ENCODE peak calls at places on chromosomes 1 and 21, in six cellular contexts. S is pancreas, E is fibroblast of lung, I is stomach, F is GM12878, L is tibial nerve. A is an unnamed sample. For H3K36me3, the result is how much of the 10 kb centered on the place peaks cover.

GRCh38 chr1:10814954-10815862 is 18.8 kb upstream of the CASZ1 start:
- DNase-seq in I (peak), S (peak), F (no peak), E (no peak), L (no peak), A (no peak)

GRCh38 chr1:108117908-108118902 is 81.9 kb downstream of the SLC25A24 start:
- DNase-seq in I (no peak), L (no peak), F (no peak), E (peak), S (no peak), A (no peak)

GRCh38 chr1:202689493-202690342 is 20.5 kb downstream of the SYT2 start:
- DNase-seq in I (no peak), E (no peak), F (no peak), L (no peak), S (no peak), A (no peak)

GRCh38 chr1:21594935-21595897 is 73.9 kb downstream of the RAP1GAP start:
- DNase-seq in F (no peak), I (peak), S (peak), L (peak), E (peak), A (no peak)

GRCh38 chr21:15850645-15851044 is 120.9 kb downstream of the USP25 start:
- DNase-seq in E (peak), L (no peak), I (no peak), F (no peak), S (no peak), A (no peak)

GRCh38 chr1:91552091-91552490 is 51.4 kb downstream of the CDC7 start:
- DNase-seq in F (no peak), I (no peak), E (no peak), L (no peak), S (no peak), A (no peak)

GRCh38 chr1:89989791-89990190 is 5.1 kb upstream of the ZNF326 start:
- DNase-seq in E (no peak), I (no peak), S (no peak), L (no peak), F (no peak), A (no peak)

GRCh38 chr1:212607206-212607923 is 1.2 kb upstream of the ATF3 start:
- DNase-seq in F (no peak), L (no peak), E (no peak), S (peak), I (peak), A (peak)

GRCh38 chr1:33612877-33613487 is 140.5 kb downstream of the ZSCAN20 start:
- DNase-seq in F (no peak), I (peak), L (peak), E (peak), S (peak), A (no peak)

GRCh38 chr1:235169986-235170385 is 8.9 kb upstream of the RBM34 start:
- DNase-seq in E (no peak), F (no peak), L (no peak), S (no peak), I (no peak), A (no peak)

GRCh38 chr1:4854379-4854778 is 200.0 kb downstream of the AJAP1 start:
- DNase-seq in I (no peak), L (no peak), E (no peak), F (no peak), S (no peak), A (no peak)

GRCh38 chr1:21568006-21568746 is 59.0 kb downstream of the ALPL start:
- DNase-seq in S (no peak), I (no peak), E (peak), L (no peak), F (no peak), A (no peak)

GRCh38 chr1:87951852-87952251 is 623.2 kb downstream of the LMO4 start:
- DNase-seq in E (peak), F (no peak), S (no peak), L (no peak), I (no peak), A (no peak)

GRCh38 chr1:228089520-228090380 is 7.2 kb downstream of the ARF1 start:
- DNase-seq in L (no peak), I (peak), F (no peak), E (no peak), S (no peak), A (no peak)

GRCh38 chr1:32993215-32993566 is 28.6 kb upstream of the RNF19B start:
- DNase-seq in F (peak), I (no peak), S (no peak), L (no peak), E (no peak), A (no peak)

GRCh38 chr1:48869116-48869893 is 92.6 kb upstream of the BEND5 start:
- DNase-seq in F (no peak), L (no peak), I (no peak), E (peak), S (no peak), A (no peak)

GRCh38 chr1:61247051-61247854 is 164.9 kb downstream of the NFIA start:
- DNase-seq in I (no peak), S (no peak), L (no peak), F (no peak), E (no peak), A (no peak)

GRCh38 chr1:108590436-108590835 is 30.5 kb downstream of the EEIG2 start:
- DNase-seq in E (peak), F (no peak), I (no peak), L (no peak), S (no peak), A (no peak)

GRCh38 chr1:111944121-111944785 is 45.2 kb downstream of the KCND3 start:
- DNase-seq in S (no peak), E (no peak), F (no peak), I (no peak), L (no peak), A (no peak)

GRCh38 chr1:108208724-108209404 is 8.7 kb upstream of the SLC25A24 start:
- DNase-seq in I (no peak), S (no peak), F (no peak), E (no peak), L (no peak), A (no peak)

GRCh38 chr21:38486705-38487104 is 11.6 kb downstream of the ERG start:
- DNase-seq in S (no peak), I (no peak), L (no peak), E (no peak), F (no peak), A (no peak)

GRCh38 chr1:29641921-29642320 is 405.6 kb downstream of the PTPRU start:
- DNase-seq in S (no peak), L (no peak), I (no peak), E (no peak), F (no peak), A (no peak)

GRCh38 chr1:92759361-92759760 is 25.5 kb downstream of the EVI5 start:
- DNase-seq in E (no peak), F (no peak), S (no peak), L (no peak), I (no peak), A (no peak)

GRCh38 chr1:109783436-109783835 is 19.7 kb upstream of the EPS8L3 start:
- DNase-seq in E (peak), I (peak), L (no peak), S (no peak), F (no peak), A (no peak)

GRCh38 chr1:1755852-1756251 is 22.4 kb downstream of the NADK start:
- DNase-seq in L (no peak), S (no peak), F (no peak), I (no peak), E (no peak), A (no peak)

GRCh38 chr1:64856564-64856963 is 109.8 kb downstream of the JAK1 start:
- DNase-seq in E (no peak), S (peak), F (no peak), L (no peak), I (no peak), A (no peak)

GRCh38 chr1:94539496-94539895 is 2.1 kb downstream of the F3 start:
- DNase-seq in E (peak), I (no peak), S (no peak), F (no peak), L (no peak), A (no peak)

GRCh38 chr1:182484531-182485257 is 34.7 kb downstream of the RGSL1 start:
- DNase-seq in E (no peak), S (no peak), I (no peak), L (no peak), F (peak), A (peak)

GRCh38 chr1:63148825-63149645 is 173.3 kb upstream of the FOXD3 start:
- DNase-seq in F (no peak), L (no peak), E (peak), S (no peak), I (peak), A (no peak)

GRCh38 chr1:59077739-59078503 is 219.0 kb upstream of the FGGY start:
- DNase-seq in E (no peak), F (no peak), I (no peak), L (no peak), S (no peak), A (no peak)

GRCh38 chr1:23013657-23014056 is 2.0 kb downstream of the TEX46 start:
- DNase-seq in E (no peak), I (no peak), F (no peak), L (no peak), S (no peak), A (no peak)

GRCh38 chr1:184021666-184022198 is 15.8 kb downstream of the COLGALT2 start:
- DNase-seq in S (no peak), F (no peak), L (no peak), E (peak), I (no peak), A (no peak)

GRCh38 chr1:100178092-100178491 is at the start of gene LRRC39:
- DNase-seq in E (no peak), F (no peak), I (no peak), L (no peak), S (no peak), A (no peak)

GRCh38 chr21:44792653-44793052 is 9.0 kb downstream of the UBE2G2 start:
- DNase-seq in S (no peak), E (no peak), L (no peak), I (no peak), F (no peak), A (no peak)

GRCh38 chr1:163796394-163796821 is 474.7 kb downstream of the NUF2 start:
- DNase-seq in I (no peak), S (no peak), E (peak), L (no peak), F (no peak), A (no peak)

GRCh38 chr1:36989260-36989659 is 45.1 kb downstream of the GRIK3 start:
- DNase-seq in E (no peak), L (no peak), S (no peak), F (no peak), I (no peak), A (no peak)

GRCh38 chr21:18069875-18070274 is 174.8 kb upstream of the CHODL start:
- DNase-seq in L (no peak), S (no peak), F (no peak), E (no peak), I (no peak), A (no peak)

DNA sequence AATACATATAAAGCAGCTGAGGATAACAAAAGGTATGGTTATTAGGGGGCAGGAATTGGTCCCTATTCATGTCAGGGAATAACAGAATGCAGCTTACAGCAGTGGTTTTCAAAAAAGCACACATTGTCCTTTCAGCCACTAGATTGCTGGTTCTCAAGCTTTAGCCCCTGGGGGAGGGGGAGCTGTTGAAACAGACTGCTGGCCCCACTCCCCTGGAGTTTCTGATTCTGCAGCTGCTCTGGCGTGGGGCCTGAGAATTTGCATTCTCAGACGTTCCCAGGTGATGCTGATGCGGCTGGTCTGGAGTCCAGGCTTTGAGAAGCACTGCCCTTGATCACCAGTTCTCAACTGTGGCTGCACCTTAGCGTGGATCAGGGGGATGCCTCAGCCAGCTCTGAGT is 62.7 kb upstream of the LAPTM5 start:
- DNase-seq in S (no peak), F (no peak), L (no peak), E (no peak), I (no peak), A (no peak)
- H3K4me3 ChIP-seq in S (no peak), F (no peak), L (no peak), E (no peak), I (no peak), A (no peak)

DNA sequence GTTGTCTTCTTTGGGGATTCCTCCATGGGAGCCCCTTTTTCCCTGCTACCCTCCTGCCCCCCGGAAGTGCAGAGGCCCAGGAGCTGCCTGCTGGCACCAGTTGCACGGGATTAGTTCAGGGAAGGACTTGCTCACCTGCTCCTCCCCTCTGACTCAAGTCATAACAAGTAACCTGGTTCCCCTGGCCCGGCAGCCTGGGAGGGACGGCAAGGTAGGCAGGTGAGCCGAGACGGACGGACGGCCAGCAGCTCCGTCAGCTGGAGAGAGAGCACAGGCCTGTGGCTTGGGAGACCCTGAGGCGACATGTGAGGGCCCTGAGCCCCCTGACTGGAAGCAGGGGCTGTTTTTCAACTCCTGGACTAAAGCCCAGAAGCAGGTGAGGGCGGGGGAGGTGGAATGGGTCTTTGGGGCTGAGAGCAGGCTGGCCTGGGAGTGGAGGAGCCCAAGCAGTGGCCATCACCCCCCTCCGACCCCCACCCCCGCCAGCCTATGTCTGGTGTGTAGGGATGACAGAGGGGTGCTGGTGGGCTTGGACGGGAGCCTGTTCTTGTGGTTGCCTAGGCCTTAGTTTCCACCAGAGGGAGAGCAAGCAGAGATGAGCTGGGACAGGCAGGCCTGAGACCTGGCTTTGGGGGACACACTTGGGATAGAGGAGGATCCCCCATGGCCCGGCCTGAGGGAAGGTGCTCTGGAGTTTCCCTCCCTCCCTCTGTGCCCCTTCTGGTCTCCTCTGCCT is at the start of gene INAVA:
- DNase-seq in S (peak), F (no peak), I (peak), E (no peak), L (no peak), A (no peak)
- TF ChIP-seq CTCF in S (no peak), F (peak), I (no peak), E (no peak), L (no peak), A (no peak)

GRCh38 chr21:45999581-46000181 is 18.1 kb downstream of the COL6A1 start:
- DNase-seq in E (no peak), F (no peak), L (no peak), S (no peak), I (no peak), A (no peak)
- H3K36me3 ChIP-seq in E (half or more), F (under half), L (half or more), S (under half), I (half or more), A (under half)

GRCh38 chr1:204338997-204339396 is 20.7 kb downstream of the PLEKHA6 start:
- DNase-seq in E (no peak), L (no peak), I (no peak), F (no peak), S (no peak), A (no peak)
- H3K4me3 ChIP-seq in E (no peak), L (no peak), I (no peak), F (no peak), S (no peak), A (no peak)

GRCh38 chr1:175218786-175219447 is 26.3 kb upstream of the KIAA0040 start:
- DNase-seq in L (no peak), S (no peak), F (no peak), E (no peak), I (no peak), A (no peak)

GRCh38 chr1:175220853-175221547 is 28.4 kb upstream of the KIAA0040 start:
- DNase-seq in I (no peak), E (no peak), F (no peak), S (no peak), L (no peak), A (no peak)

GRCh38 chr1:175219774-175220173 is 27.2 kb upstream of the KIAA0040 start:
- DNase-seq in F (no peak), E (no peak), I (no peak), L (no peak), S (no peak), A (no peak)

GRCh38 chr1:175222296-175222938 is 29.8 kb upstream of the KIAA0040 start:
- DNase-seq in E (peak), S (no peak), L (no peak), F (no peak), I (no peak), A (no peak)

GRCh38 chr1:175221548-175222175 is 29.1 kb upstream of the KIAA0040 start:
- DNase-seq in I (peak), L (no peak), F (no peak), E (peak), S (peak), A (no peak)
- TF ChIP-seq CTCF in I (peak), L (no peak), F (no peak), E (no peak), S (no peak), A (no peak)

GRCh38 chr21:46355161-46356004 is 31.4 kb downstream of the PCNT start:
- DNase-seq in S (no peak), L (no peak), I (no peak), F (no peak), E (no peak), A (no peak)
- H3K36me3 ChIP-seq in S (under half), L (half or more), I (half or more), F (under half), E (under half), A (under half)

GRCh38 chr1:27445177-27445936 is 44.6 kb downstream of the WASF2 start:
- DNase-seq in F (no peak), E (no peak), L (no peak), I (no peak), S (no peak), A (no peak)
- H3K4me3 ChIP-seq in F (peak), E (no peak), L (no peak), I (no peak), S (no peak), A (peak)

A was measured in GM06990.